ENCODE peak calls at places on chromosomes 2 and 18, in eight cellular contexts. B, W, F, R, C, D, H and J are unnamed samples.
A peak's percentile ranks its signal among the peaks of the same experiment; 100 is the strongest.

GRCh38 chr2:172698041-172698863 is 37.4 kb upstream of the RAPGEF4 start:
- DNase-seq in F (no peak), W (peak; percentile 92), C (no peak), B (no peak), D (peak; percentile 80), R (no peak), H (peak; percentile 42), J (peak; percentile 69)

GRCh38 chr2:14756122-14756541 is 123.6 kb downstream of the LRATD1 start:
- DNase-seq in F (no peak), H (no peak), C (no peak), R (no peak), B (no peak), D (peak; percentile 3), W (peak; percentile 19), J (no peak)

GRCh38 chr2:120434487-120434886 is 88.6 kb downstream of the INHBB start:
- DNase-seq in R (no peak), F (no peak), C (no peak), H (no peak), B (no peak), W (no peak), D (no peak), J (no peak)

GRCh38 chr2:119491776-119492525 is 32.3 kb downstream of the SCTR start:
- DNase-seq in R (peak; percentile 73), C (no peak), D (peak; percentile 18), F (no peak), W (peak; percentile 58), B (no peak), H (no peak), J (no peak)

GRCh38 chr2:189168876-189169499 is 10.6 kb downstream of the COL5A2 start:
- DNase-seq in F (no peak), W (no peak), D (no peak), B (no peak), H (no peak), R (no peak), C (no peak), J (no peak)

GRCh38 chr2:113281920-113282746 is 3.4 kb upstream of the PAX8 start:
- DNase-seq in W (no peak), R (no peak), H (no peak), F (no peak), C (no peak), B (no peak), D (no peak), J (no peak)

GRCh38 chr18:75810481-75810880 is 383.0 kb upstream of the SMIM21 start:
- DNase-seq in C (no peak), H (no peak), D (no peak), B (no peak), F (no peak), W (no peak), R (no peak), J (no peak)

GRCh38 chr2:70303186-70303585 is 1.3 kb upstream of the FAM136A start:
- DNase-seq in H (no peak), D (no peak), W (no peak), R (no peak), B (no peak), C (no peak), F (no peak), J (no peak)

GRCh38 chr2:207082619-207083018 is 83.1 kb downstream of the KLF7 start:
- DNase-seq in C (no peak), F (no peak), R (no peak), B (no peak), H (no peak), D (no peak), W (no peak), J (no peak)

GRCh38 chr2:44120428-44120827 is 48.2 kb upstream of the PPM1B start:
- DNase-seq in R (no peak), B (no peak), F (no peak), D (peak; percentile 71), H (no peak), W (peak; percentile 92), C (no peak), J (no peak)

GRCh38 chr2:170073288-170073687 is 104.7 kb upstream of the MYO3B start:
- DNase-seq in W (peak; percentile 16), D (peak; percentile 4), C (no peak), B (peak; percentile 47), R (peak; percentile 67), H (no peak), F (no peak), J (no peak)

GRCh38 chr2:72916743-72917137 is 579 bp upstream of the EMX1 start:
- DNase-seq in D (no peak), B (no peak), F (no peak), C (peak; percentile 49), R (no peak), W (no peak), H (peak; percentile 32), J (no peak)

GRCh38 chr2:217573565-217573964 is 429.2 kb downstream of the TNS1 start:
- DNase-seq in B (no peak), W (peak; percentile 36), D (peak; percentile 39), R (no peak), H (no peak), F (no peak), C (no peak), J (no peak)

GRCh38 chr2:33377048-33377447 is 99.4 kb upstream of the RASGRP3 start:
- DNase-seq in D (no peak), R (no peak), F (no peak), C (no peak), B (peak; percentile 70), H (no peak), W (no peak), J (no peak)

GRCh38 chr2:173134703-173135102 is 59.1 kb downstream of the MAP3K20 start:
- DNase-seq in B (no peak), H (no peak), C (no peak), R (no peak), D (no peak), W (no peak), F (no peak), J (no peak)

GRCh38 chr2:58131191-58132011 is 84.8 kb downstream of the VRK2 start:
- DNase-seq in F (no peak), B (peak; percentile 28), W (no peak), H (no peak), C (no peak), D (no peak), R (peak; percentile 79), J (no peak)
- TF ChIP-seq CTCF in F (no peak), B (no peak), W (peak; percentile 55), H (no peak), C (no peak), D (peak; percentile 36), R (no peak), J (no peak)

GRCh38 chr2:85827879-85828569 is 60.8 kb downstream of the ST3GAL5 start:
- DNase-seq in B (no peak), H (no peak), D (no peak), W (no peak), F (no peak), R (no peak), C (no peak), J (no peak)

GRCh38 chr2:85831735-85832134 is 57.1 kb downstream of the ST3GAL5 start:
- DNase-seq in R (no peak), W (no peak), H (no peak), F (no peak), D (no peak), B (no peak), C (no peak), J (no peak)

GRCh38 chr2:85826990-85827878 is 61.6 kb downstream of the ST3GAL5 start:
- DNase-seq in W (peak; percentile 46), R (peak; percentile 76), D (no peak), H (peak; percentile 85), C (peak; percentile 87), F (no peak), B (peak; percentile 77), J (peak; percentile 80)

GRCh38 chr2:85828725-85829124 is 60.1 kb downstream of the ST3GAL5 start:
- DNase-seq in H (no peak), W (no peak), R (no peak), D (no peak), B (no peak), C (no peak), F (no peak), J (no peak)

DNA sequence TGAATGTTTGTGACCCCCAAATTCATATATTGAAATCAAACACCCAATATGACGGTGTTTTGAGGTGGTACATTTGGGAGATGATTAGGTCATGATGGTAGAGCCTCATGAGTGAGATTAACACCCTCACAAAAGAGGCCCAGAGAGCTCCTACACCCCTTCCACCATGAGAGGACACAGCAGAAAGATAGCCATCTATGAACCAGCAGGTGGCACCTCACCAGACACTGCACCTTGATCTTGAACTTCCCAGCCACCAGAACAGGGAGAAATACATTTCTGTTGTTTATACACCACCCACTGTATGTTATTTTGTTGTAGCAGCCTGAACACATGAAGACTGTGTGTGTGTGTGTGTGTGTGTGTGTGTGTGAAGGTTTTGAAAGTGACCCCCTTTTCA is 58.1 kb downstream of the ST3GAL5 start:
- DNase-seq in D (no peak), R (no peak), F (no peak), C (no peak), H (no peak), B (no peak), W (no peak), J (no peak)
- TF ChIP-seq CTCF in D (no peak), R (no peak), F (peak; percentile 28), C (no peak), H (peak; percentile 34), B (no peak), W (peak; percentile 41), J (no peak)

GRCh38 chr2:162422894-162423293 is 79.0 kb downstream of the GCA start:
- DNase-seq in C (no peak), W (no peak), H (no peak), R (no peak), D (no peak), F (no peak), B (no peak), J (no peak)
- TF ChIP-seq CTCF in C (no peak), W (no peak), H (no peak), R (no peak), D (no peak), F (no peak), B (no peak), J (no peak)

GRCh38 chr18:58662118-58662517 is 9.1 kb upstream of the MALT1 start:
- DNase-seq in H (no peak), C (no peak), R (no peak), W (no peak), F (no peak), B (no peak), D (no peak), J (no peak)

GRCh38 chr18:58659691-58660090 is 11.6 kb upstream of the MALT1 start:
- DNase-seq in F (no peak), R (no peak), B (no peak), C (no peak), H (no peak), W (no peak), D (no peak), J (no peak)

GRCh38 chr18:58660915-58661314 is 10.3 kb upstream of the MALT1 start:
- DNase-seq in R (no peak), B (no peak), D (no peak), W (no peak), F (no peak), H (no peak), C (no peak), J (no peak)

GRCh38 chr18:58657494-58657893 is 13.8 kb upstream of the MALT1 start:
- DNase-seq in C (no peak), F (no peak), H (no peak), B (no peak), W (no peak), R (no peak), D (no peak), J (no peak)

DNA sequence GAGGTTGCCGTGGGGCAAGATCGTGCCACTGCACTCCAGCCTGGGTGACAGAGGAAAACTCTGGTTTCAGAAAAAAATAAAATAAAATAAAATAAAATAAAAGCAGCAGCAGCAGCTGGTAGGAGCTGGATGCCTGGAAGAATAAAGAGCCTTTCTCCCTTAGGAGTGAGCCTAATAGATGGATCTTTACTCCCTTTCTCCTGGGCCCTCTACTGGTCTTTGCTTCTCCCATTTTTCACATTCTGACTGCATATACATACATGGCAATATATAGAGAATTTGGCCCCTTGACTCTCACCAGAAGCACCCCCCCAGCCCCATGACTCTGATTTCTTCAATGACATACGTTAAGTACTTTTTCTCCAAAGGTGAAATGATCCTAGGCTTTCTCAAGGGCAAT is 9.8 kb upstream of the MALT1 start:
- DNase-seq in R (no peak), F (no peak), D (no peak), B (no peak), C (no peak), W (no peak), H (no peak), J (no peak)
- TF ChIP-seq CTCF in R (no peak), F (peak; percentile 20), D (peak; percentile 62), B (no peak), C (no peak), W (peak; percentile 57), H (no peak), J (peak; percentile 23)